ENCODE peak calls at places on chromosomes 2 and 18, in four cellular contexts. One of them, this sample, is unnamed. For H3K9me2, the result is how much of the 10 kb centered on the place peaks cover.

GRCh38 chr2:184685999-184686841 is 87.9 kb downstream of the ZNF804A start:
- DNase-seq in HCT116: no peak
- DNase-seq in GM23338: no peak
- DNase-seq in MM.1S: no peak
- DNase-seq in this sample: peak

GRCh38 chr2:30306522-30306921 is 75.2 kb downstream of the LBH start:
- DNase-seq in MM.1S: no peak
- DNase-seq in GM23338: no peak
- DNase-seq in HCT116: no peak
- DNase-seq in this sample: peak

GRCh38 chr18:3596324-3597158 is 146.6 kb downstream of the TGIF1 start:
- DNase-seq in GM23338: no peak
- DNase-seq in MM.1S: no peak
- DNase-seq in HCT116: no peak
- DNase-seq in this sample: no peak

GRCh38 chr2:69162121-69162520 is 149.1 kb downstream of the ANTXR1 start:
- DNase-seq in HCT116: no peak
- DNase-seq in GM23338: no peak
- DNase-seq in MM.1S: no peak
- DNase-seq in this sample: no peak

GRCh38 chr2:239026711-239027430 is 179.0 kb downstream of the TWIST2 start:
- DNase-seq in MM.1S: no peak
- DNase-seq in HCT116: no peak
- DNase-seq in GM23338: peak
- DNase-seq in this sample: no peak

GRCh38 chr18:79336556-79337142 is 59.1 kb upstream of the NFATC1 start:
- DNase-seq in HCT116: no peak
- DNase-seq in GM23338: no peak
- DNase-seq in MM.1S: no peak
- DNase-seq in this sample: no peak

GRCh38 chr2:129922571-129923264 is 56.7 kb upstream of the RAB6C start:
- DNase-seq in GM23338: peak
- DNase-seq in HCT116: no peak
- DNase-seq in MM.1S: peak
- DNase-seq in this sample: no peak

GRCh38 chr2:200288670-200289429 is 17.6 kb upstream of the SPATS2L start:
- DNase-seq in MM.1S: no peak
- DNase-seq in GM23338: no peak
- DNase-seq in HCT116: no peak
- DNase-seq in this sample: peak

GRCh38 chr2:169072163-169072925 is 3.0 kb downstream of the DHRS9 start:
- DNase-seq in GM23338: no peak
- DNase-seq in HCT116: no peak
- DNase-seq in MM.1S: peak
- DNase-seq in this sample: no peak

GRCh38 chr2:16525265-16525887 is 140.3 kb downstream of the CYRIA start:
- DNase-seq in GM23338: peak
- DNase-seq in HCT116: peak
- DNase-seq in MM.1S: peak
- DNase-seq in this sample: no peak

GRCh38 chr2:96700086-96700485 is 39.8 kb downstream of the LMAN2L start:
- DNase-seq in GM23338: no peak
- DNase-seq in MM.1S: no peak
- DNase-seq in HCT116: no peak
- DNase-seq in this sample: no peak

GRCh38 chr2:202178342-202178958 is 59.9 kb downstream of the SUMO1 start:
- DNase-seq in MM.1S: peak
- DNase-seq in HCT116: peak
- DNase-seq in GM23338: peak
- DNase-seq in this sample: peak

GRCh38 chr2:240405133-240405532 is 30.3 kb upstream of the GPC1 start:
- DNase-seq in GM23338: no peak
- DNase-seq in HCT116: no peak
- DNase-seq in MM.1S: no peak
- DNase-seq in this sample: no peak

GRCh38 chr2:147989809-147990403 is 30.6 kb downstream of the ORC4 start:
- DNase-seq in MM.1S: peak
- DNase-seq in HCT116: peak
- DNase-seq in GM23338: peak
- DNase-seq in this sample: peak

GRCh38 chr2:223262946-223263345 is 211.0 kb downstream of the KCNE4 start:
- DNase-seq in HCT116: peak
- DNase-seq in MM.1S: no peak
- DNase-seq in GM23338: peak
- DNase-seq in this sample: peak

GRCh38 chr2:238341536-238341935 is 21.2 kb downstream of the TRAF3IP1 start:
- DNase-seq in MM.1S: no peak
- DNase-seq in HCT116: no peak
- DNase-seq in GM23338: no peak
- DNase-seq in this sample: no peak

GRCh38 chr2:198913394-198914152 is 544.2 kb downstream of the SATB2 start:
- DNase-seq in GM23338: no peak
- DNase-seq in MM.1S: peak
- DNase-seq in HCT116: no peak
- DNase-seq in this sample: peak

GRCh38 chr18:77811510-77811909 is 561.9 kb downstream of the GALR1 start:
- DNase-seq in MM.1S: no peak
- DNase-seq in GM23338: no peak
- DNase-seq in HCT116: no peak
- DNase-seq in this sample: no peak

GRCh38 chr2:215712219-215712849 is 276.5 kb upstream of the FN1 start:
- DNase-seq in MM.1S: no peak
- DNase-seq in GM23338: no peak
- DNase-seq in HCT116: no peak
- DNase-seq in this sample: peak

GRCh38 chr2:213065583-213066444 is 85.6 kb downstream of the IKZF2 start:
- DNase-seq in MM.1S: no peak
- DNase-seq in GM23338: peak
- DNase-seq in HCT116: no peak
- DNase-seq in this sample: peak

GRCh38 chr2:190574169-190574568 is 39.6 kb upstream of the NEMP2 start:
- DNase-seq in HCT116: no peak
- DNase-seq in GM23338: no peak
- DNase-seq in MM.1S: no peak
- DNase-seq in this sample: peak

GRCh38 chr2:65574911-65575444 is 142.6 kb upstream of the SPRED2 start:
- DNase-seq in GM23338: no peak
- DNase-seq in MM.1S: no peak
- DNase-seq in HCT116: no peak
- DNase-seq in this sample: no peak

GRCh38 chr2:9112079-9112721 is 94.4 kb upstream of the ASAP2 start:
- DNase-seq in MM.1S: no peak
- DNase-seq in GM23338: no peak
- DNase-seq in HCT116: peak
- DNase-seq in this sample: peak

GRCh38 chr2:8564475-8564874 is 117.4 kb upstream of the ID2 start:
- DNase-seq in HCT116: no peak
- DNase-seq in GM23338: no peak
- DNase-seq in MM.1S: no peak
- DNase-seq in this sample: no peak

GRCh38 chr2:151363709-151364108 is 6.3 kb downstream of the TNFAIP6 start:
- DNase-seq in GM23338: no peak
- DNase-seq in MM.1S: no peak
- DNase-seq in HCT116: no peak
- DNase-seq in this sample: no peak

GRCh38 chr2:172168917-172169346 is 66.2 kb upstream of the DLX2 start:
- DNase-seq in GM23338: no peak
- DNase-seq in MM.1S: no peak
- DNase-seq in HCT116: no peak
- DNase-seq in this sample: peak

GRCh38 chr2:197705912-197706838 is 1.0 kb downstream of the MARS2 start:
- DNase-seq in GM23338: no peak
- DNase-seq in MM.1S: peak
- DNase-seq in HCT116: no peak
- DNase-seq in this sample: peak

GRCh38 chr2:40957508-40957907 is 505.6 kb upstream of the SLC8A1 start:
- DNase-seq in MM.1S: no peak
- DNase-seq in GM23338: no peak
- DNase-seq in HCT116: no peak
- DNase-seq in this sample: peak

GRCh38 chr2:102185347-102185746 is 1.5 kb upstream of the IL1RL2 start:
- DNase-seq in MM.1S: no peak
- DNase-seq in GM23338: peak
- DNase-seq in HCT116: no peak
- DNase-seq in this sample: peak

GRCh38 chr2:75256485-75256884 is 57.2 kb upstream of the TACR1 start:
- DNase-seq in GM23338: no peak
- DNase-seq in MM.1S: no peak
- DNase-seq in HCT116: no peak
- DNase-seq in this sample: no peak

GRCh38 chr18:74264303-74265020 is 27.3 kb downstream of the CYB5A start:
- DNase-seq in HCT116: no peak
- DNase-seq in MM.1S: no peak
- DNase-seq in GM23338: no peak
- DNase-seq in this sample: no peak

GRCh38 chr2:120647487-120647886 is 88.2 kb upstream of the GLI2 start:
- DNase-seq in GM23338: no peak
- DNase-seq in HCT116: peak
- DNase-seq in MM.1S: no peak
- DNase-seq in this sample: peak

GRCh38 chr2:211802611-211803010 is 736.0 kb downstream of the ERBB4 start:
- DNase-seq in MM.1S: no peak
- DNase-seq in HCT116: no peak
- DNase-seq in GM23338: no peak
- DNase-seq in this sample: no peak

GRCh38 chr18:48405971-48406370 is 3.2 kb downstream of the ZBTB7C start:
- DNase-seq in MM.1S: no peak
- DNase-seq in GM23338: no peak
- DNase-seq in HCT116: no peak
- DNase-seq in this sample: no peak

GRCh38 chr18:48408111-48408726 is 964 bp downstream of the ZBTB7C start:
- DNase-seq in HCT116: no peak
- DNase-seq in MM.1S: no peak
- DNase-seq in GM23338: peak
- DNase-seq in this sample: no peak

GRCh38 chr18:48408727-48409590 is at the start of gene ZBTB7C:
- DNase-seq in HCT116: no peak
- DNase-seq in MM.1S: peak
- DNase-seq in GM23338: peak
- DNase-seq in this sample: peak

GRCh38 chr18:48405108-48405507 is 4.1 kb downstream of the ZBTB7C start:
- DNase-seq in GM23338: no peak
- DNase-seq in MM.1S: no peak
- DNase-seq in HCT116: no peak
- DNase-seq in this sample: peak

GRCh38 chr18:48407358-48407757 is 1.8 kb downstream of the ZBTB7C start:
- DNase-seq in GM23338: no peak
- DNase-seq in HCT116: no peak
- DNase-seq in MM.1S: no peak
- DNase-seq in this sample: no peak
- TF ChIP-seq EZH2 in GM23338: peak
- TF ChIP-seq EZH2 in HCT116: no peak
- TF ChIP-seq EZH2 in MM.1S: no peak
- TF ChIP-seq EZH2 in this sample: no peak

GRCh38 chr2:20430035-20430434 is 16.8 kb upstream of the RHOB start:
- DNase-seq in MM.1S: no peak
- DNase-seq in GM23338: no peak
- DNase-seq in HCT116: no peak
- DNase-seq in this sample: no peak

GRCh38 chr2:20430461-20431302 is 16.2 kb upstream of the RHOB start:
- DNase-seq in HCT116: no peak
- DNase-seq in GM23338: no peak
- DNase-seq in MM.1S: no peak
- DNase-seq in this sample: peak

GRCh38 chr2:20427931-20428526 is 18.8 kb upstream of the RHOB start:
- DNase-seq in HCT116: no peak
- DNase-seq in MM.1S: no peak
- DNase-seq in GM23338: no peak
- DNase-seq in this sample: no peak

GRCh38 chr2:20429528-20429927 is 17.3 kb upstream of the RHOB start:
- DNase-seq in GM23338: no peak
- DNase-seq in MM.1S: peak
- DNase-seq in HCT116: no peak
- DNase-seq in this sample: peak

GRCh38 chr2:20428717-20429490 is 18.0 kb upstream of the RHOB start:
- DNase-seq in MM.1S: no peak
- DNase-seq in GM23338: no peak
- DNase-seq in HCT116: no peak
- DNase-seq in this sample: no peak
- H2AFZ ChIP-seq in MM.1S: peak
- H2AFZ ChIP-seq in GM23338: no peak
- H2AFZ ChIP-seq in HCT116: no peak
- H2AFZ ChIP-seq in this sample: no peak

GRCh38 chr2:106976548-106976947 is 90.6 kb upstream of the ST6GAL2 start:
- DNase-seq in MM.1S: no peak
- DNase-seq in GM23338: no peak
- DNase-seq in HCT116: no peak
- DNase-seq in this sample: no peak
- H3K9me2 ChIP-seq in MM.1S: under half
- H3K9me2 ChIP-seq in GM23338: under half
- H3K9me2 ChIP-seq in HCT116: under half
- H3K9me2 ChIP-seq in this sample: under half

GRCh38 chr2:232486558-232487384 is 863 bp downstream of the ECEL1 start:
- DNase-seq in GM23338: peak
- DNase-seq in HCT116: no peak
- DNase-seq in MM.1S: no peak
- DNase-seq in this sample: no peak

GRCh38 chr2:232488721-232489300 is 1.2 kb upstream of the ECEL1 start:
- DNase-seq in HCT116: no peak
- DNase-seq in MM.1S: no peak
- DNase-seq in GM23338: no peak
- DNase-seq in this sample: no peak

GRCh38 chr2:232485757-232486557 is 1.7 kb downstream of the ECEL1 start:
- DNase-seq in MM.1S: no peak
- DNase-seq in HCT116: no peak
- DNase-seq in GM23338: peak
- DNase-seq in this sample: no peak

GRCh38 chr2:232488097-232488711 is 570 bp upstream of the ECEL1 start:
- DNase-seq in MM.1S: no peak
- DNase-seq in HCT116: no peak
- DNase-seq in GM23338: peak
- DNase-seq in this sample: no peak

GRCh38 chr2:232487385-232488096 is at the start of gene ECEL1:
- DNase-seq in GM23338: peak
- DNase-seq in MM.1S: no peak
- DNase-seq in HCT116: no peak
- DNase-seq in this sample: no peak
- TF ChIP-seq EZH2 in GM23338: peak
- TF ChIP-seq EZH2 in MM.1S: no peak
- TF ChIP-seq EZH2 in HCT116: no peak
- TF ChIP-seq EZH2 in this sample: no peak

GRCh38 chr2:208502288-208502687 is 95.7 kb downstream of the PTH2R start:
- DNase-seq in MM.1S: no peak
- DNase-seq in HCT116: no peak
- DNase-seq in GM23338: no peak
- DNase-seq in this sample: no peak
- H2AFZ ChIP-seq in MM.1S: no peak
- H2AFZ ChIP-seq in HCT116: no peak
- H2AFZ ChIP-seq in GM23338: no peak
- H2AFZ ChIP-seq in this sample: no peak